ENCODE peak calls at places on chromosomes 3 and 15, in five cellular contexts. One of them, this sample, is unnamed.
A peak's percentile ranks its signal among the peaks of the same experiment; 100 is the strongest.

GRCh38 chr3:62293051-62293780 is 80.1 kb downstream of the FEZF2 start:
- DNase-seq in Peyer's patch: no peak
- DNase-seq in upper lobe of right lung: no peak
- DNase-seq in lower lobe of right lung: no peak
- DNase-seq in K562: no peak
- DNase-seq in this sample: no peak

GRCh38 chr3:89877230-89877629 is 769.8 kb downstream of the EPHA3 start:
- DNase-seq in Peyer's patch: no peak
- DNase-seq in upper lobe of right lung: no peak
- DNase-seq in lower lobe of right lung: peak; percentile 25
- DNase-seq in K562: no peak
- DNase-seq in this sample: no peak

GRCh38 chr15:31083394-31083790 is 18.1 kb downstream of the TRPM1 start:
- DNase-seq in Peyer's patch: no peak
- DNase-seq in upper lobe of right lung: no peak
- DNase-seq in lower lobe of right lung: peak; percentile 55
- DNase-seq in K562: no peak
- DNase-seq in this sample: no peak

GRCh38 chr15:95682129-95682528 is 648.4 kb upstream of the NR2F2 start:
- DNase-seq in Peyer's patch: no peak
- DNase-seq in upper lobe of right lung: no peak
- DNase-seq in lower lobe of right lung: no peak
- DNase-seq in K562: no peak
- DNase-seq in this sample: no peak

GRCh38 chr15:71549697-71550096 is 260.7 kb upstream of the NR2E3 start:
- DNase-seq in Peyer's patch: no peak
- DNase-seq in upper lobe of right lung: no peak
- DNase-seq in lower lobe of right lung: no peak
- DNase-seq in K562: no peak
- DNase-seq in this sample: peak; percentile 63

GRCh38 chr3:185632996-185633395 is 46.9 kb downstream of the SENP2 start:
- DNase-seq in Peyer's patch: no peak
- DNase-seq in upper lobe of right lung: no peak
- DNase-seq in lower lobe of right lung: no peak
- DNase-seq in K562: no peak
- DNase-seq in this sample: no peak

GRCh38 chr3:151918253-151919029 is 45.0 kb downstream of the SUCNR1 start:
- DNase-seq in Peyer's patch: no peak
- DNase-seq in upper lobe of right lung: no peak
- DNase-seq in lower lobe of right lung: no peak
- DNase-seq in K562: peak; percentile 9
- DNase-seq in this sample: no peak

GRCh38 chr3:162171970-162172369 is 675.4 kb downstream of the OTOL1 start:
- DNase-seq in Peyer's patch: no peak
- DNase-seq in upper lobe of right lung: no peak
- DNase-seq in lower lobe of right lung: no peak
- DNase-seq in K562: no peak
- DNase-seq in this sample: no peak

GRCh38 chr3:175479175-175479574 is 620.0 kb downstream of the NAALADL2 start:
- DNase-seq in Peyer's patch: no peak
- DNase-seq in upper lobe of right lung: no peak
- DNase-seq in lower lobe of right lung: no peak
- DNase-seq in K562: no peak
- DNase-seq in this sample: no peak

GRCh38 chr15:99170476-99171065 is 65.7 kb downstream of the SYNM start:
- DNase-seq in Peyer's patch: no peak
- DNase-seq in upper lobe of right lung: no peak
- DNase-seq in lower lobe of right lung: no peak
- DNase-seq in K562: no peak
- DNase-seq in this sample: no peak

GRCh38 chr15:82653483-82653882 is 6.3 kb upstream of the CPEB1 start:
- DNase-seq in Peyer's patch: no peak
- DNase-seq in upper lobe of right lung: no peak
- DNase-seq in lower lobe of right lung: no peak
- DNase-seq in K562: no peak
- DNase-seq in this sample: no peak

GRCh38 chr3:36868614-36869436 is 76.0 kb downstream of the TRANK1 start:
- DNase-seq in Peyer's patch: no peak
- DNase-seq in upper lobe of right lung: no peak
- DNase-seq in lower lobe of right lung: no peak
- DNase-seq in K562: peak; percentile 71
- DNase-seq in this sample: peak; percentile 48

GRCh38 chr3:46990573-46991374 is 11.3 kb downstream of the NBEAL2 start:
- DNase-seq in Peyer's patch: no peak
- DNase-seq in upper lobe of right lung: peak; percentile 85
- DNase-seq in lower lobe of right lung: peak; percentile 79
- DNase-seq in K562: no peak
- DNase-seq in this sample: no peak

GRCh38 chr3:14369675-14370669 is 32.4 kb upstream of the SLC6A6 start:
- DNase-seq in Peyer's patch: peak; percentile 80
- DNase-seq in upper lobe of right lung: peak; percentile 77
- DNase-seq in lower lobe of right lung: peak; percentile 69
- DNase-seq in K562: peak; percentile 48
- DNase-seq in this sample: no peak

GRCh38 chr15:64464271-64465005 is 4.1 kb downstream of the ZNF609 start:
- DNase-seq in Peyer's patch: no peak
- DNase-seq in upper lobe of right lung: no peak
- DNase-seq in lower lobe of right lung: no peak
- DNase-seq in K562: no peak
- DNase-seq in this sample: no peak

GRCh38 chr3:13801361-13802214 is 78.3 kb downstream of the WNT7A start:
- DNase-seq in Peyer's patch: no peak
- DNase-seq in upper lobe of right lung: peak; percentile 31
- DNase-seq in lower lobe of right lung: no peak
- DNase-seq in K562: no peak
- DNase-seq in this sample: no peak

GRCh38 chr3:168973897-168974296 is 689.6 kb downstream of the MECOM start:
- DNase-seq in Peyer's patch: no peak
- DNase-seq in upper lobe of right lung: no peak
- DNase-seq in lower lobe of right lung: no peak
- DNase-seq in K562: no peak
- DNase-seq in this sample: no peak

GRCh38 chr3:128878556-128879124 is 780 bp upstream of the ACAD9 start:
- DNase-seq in Peyer's patch: no peak
- DNase-seq in upper lobe of right lung: no peak
- DNase-seq in lower lobe of right lung: no peak
- DNase-seq in K562: no peak
- DNase-seq in this sample: no peak

GRCh38 chr15:75029378-75030022 is 6.1 kb downstream of the PPCDC start:
- DNase-seq in Peyer's patch: peak; percentile 92
- DNase-seq in upper lobe of right lung: peak; percentile 94
- DNase-seq in lower lobe of right lung: peak; percentile 95
- DNase-seq in K562: peak; percentile 82
- DNase-seq in this sample: peak; percentile 94

GRCh38 chr15:74432968-74433591 is 678 bp downstream of the SEMA7A start:
- DNase-seq in Peyer's patch: peak; percentile 56
- DNase-seq in upper lobe of right lung: no peak
- DNase-seq in lower lobe of right lung: no peak
- DNase-seq in K562: peak; percentile 48
- DNase-seq in this sample: no peak

GRCh38 chr3:196707566-196707965 is 4.5 kb downstream of the CEP19 start:
- DNase-seq in Peyer's patch: no peak
- DNase-seq in upper lobe of right lung: no peak
- DNase-seq in lower lobe of right lung: no peak
- DNase-seq in K562: no peak
- DNase-seq in this sample: no peak

GRCh38 chr3:156682491-156682890 is 8.1 kb downstream of the TIPARP start:
- DNase-seq in Peyer's patch: no peak
- DNase-seq in upper lobe of right lung: no peak
- DNase-seq in lower lobe of right lung: no peak
- DNase-seq in K562: no peak
- DNase-seq in this sample: no peak

GRCh38 chr3:185912929-185913901 is 24.6 kb downstream of the TRA2B start:
- DNase-seq in Peyer's patch: no peak
- DNase-seq in upper lobe of right lung: no peak
- DNase-seq in lower lobe of right lung: no peak
- DNase-seq in K562: no peak
- DNase-seq in this sample: no peak

GRCh38 chr3:42023380-42023779 is 61.5 kb upstream of the ULK4 start:
- DNase-seq in Peyer's patch: no peak
- DNase-seq in upper lobe of right lung: no peak
- DNase-seq in lower lobe of right lung: no peak
- DNase-seq in K562: peak; percentile 33
- DNase-seq in this sample: no peak

GRCh38 chr3:31132132-31132769 is 237.8 kb upstream of the GADL1 start:
- DNase-seq in Peyer's patch: no peak
- DNase-seq in upper lobe of right lung: no peak
- DNase-seq in lower lobe of right lung: no peak
- DNase-seq in K562: no peak
- DNase-seq in this sample: no peak

GRCh38 chr3:61936344-61936937 is 375.1 kb downstream of the PTPRG start:
- DNase-seq in Peyer's patch: no peak
- DNase-seq in upper lobe of right lung: no peak
- DNase-seq in lower lobe of right lung: no peak
- DNase-seq in K562: peak; percentile 38
- DNase-seq in this sample: no peak

GRCh38 chr15:51649659-51650521 is 27.3 kb upstream of the DMXL2 start:
- DNase-seq in Peyer's patch: no peak
- DNase-seq in upper lobe of right lung: no peak
- DNase-seq in lower lobe of right lung: no peak
- DNase-seq in K562: peak; percentile 54
- DNase-seq in this sample: no peak
- TF ChIP-seq CTCF in Peyer's patch: peak; percentile 37
- TF ChIP-seq CTCF in upper lobe of right lung: peak; percentile 81
- TF ChIP-seq CTCF in lower lobe of right lung: peak; percentile 76
- TF ChIP-seq CTCF in K562: peak; percentile 74
- TF ChIP-seq CTCF in this sample: peak; percentile 75

GRCh38 chr3:107975529-107976203 is 115.2 kb downstream of the CD47 start:
- DNase-seq in Peyer's patch: no peak
- DNase-seq in upper lobe of right lung: no peak
- DNase-seq in lower lobe of right lung: no peak
- DNase-seq in K562: no peak
- DNase-seq in this sample: no peak
- H3K27ac ChIP-seq in Peyer's patch: no peak overlapping the region
- H3K27ac ChIP-seq in upper lobe of right lung: no peak overlapping the region
- H3K27ac ChIP-seq in lower lobe of right lung: no peak overlapping the region
- H3K27ac ChIP-seq in K562: no peak overlapping the region
- H3K27ac ChIP-seq in this sample: no peak overlapping the region

GRCh38 chr3:7632305-7632704 is 771.4 kb downstream of the GRM7 start:
- DNase-seq in Peyer's patch: no peak
- DNase-seq in upper lobe of right lung: no peak
- DNase-seq in lower lobe of right lung: no peak
- DNase-seq in K562: no peak
- DNase-seq in this sample: no peak

GRCh38 chr3:7630351-7630911 is 769.5 kb downstream of the GRM7 start:
- DNase-seq in Peyer's patch: no peak
- DNase-seq in upper lobe of right lung: no peak
- DNase-seq in lower lobe of right lung: no peak
- DNase-seq in K562: no peak
- DNase-seq in this sample: no peak

DNA sequence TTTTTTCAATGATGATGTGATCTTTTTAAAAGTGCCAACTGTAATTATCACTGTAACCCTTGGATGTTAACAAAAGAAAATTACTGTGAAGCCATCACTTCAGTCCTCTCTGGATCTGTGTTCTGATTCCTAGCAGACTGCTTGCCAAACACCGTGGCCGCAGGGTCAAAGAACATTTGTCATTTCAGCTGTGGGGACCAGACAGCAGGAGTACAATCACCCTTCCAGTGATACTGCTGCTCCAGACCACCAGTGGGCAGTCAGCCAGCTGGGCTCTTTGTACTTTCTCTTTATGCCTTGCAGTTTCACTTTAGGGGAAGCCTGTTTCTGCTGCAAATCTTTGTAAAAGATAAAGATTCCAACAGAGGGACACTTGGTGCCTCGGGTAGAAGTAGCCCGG is 770.0 kb downstream of the GRM7 start:
- DNase-seq in Peyer's patch: no peak
- DNase-seq in upper lobe of right lung: no peak
- DNase-seq in lower lobe of right lung: peak; percentile 48
- DNase-seq in K562: no peak
- DNase-seq in this sample: peak; percentile 28
- TF ChIP-seq CTCF in Peyer's patch: no peak
- TF ChIP-seq CTCF in upper lobe of right lung: no peak
- TF ChIP-seq CTCF in lower lobe of right lung: no peak
- TF ChIP-seq CTCF in K562: no peak
- TF ChIP-seq CTCF in this sample: no peak

GRCh38 chr3:3157484-3157883 is 22.0 kb downstream of the CRBN start:
- DNase-seq in Peyer's patch: no peak
- DNase-seq in upper lobe of right lung: no peak
- DNase-seq in lower lobe of right lung: no peak
- DNase-seq in K562: no peak
- DNase-seq in this sample: no peak

GRCh38 chr3:3165650-3166049 is 13.8 kb downstream of the CRBN start:
- DNase-seq in Peyer's patch: no peak
- DNase-seq in upper lobe of right lung: no peak
- DNase-seq in lower lobe of right lung: no peak
- DNase-seq in K562: no peak
- DNase-seq in this sample: no peak

GRCh38 chr3:3165241-3165640 is 14.2 kb downstream of the CRBN start:
- DNase-seq in Peyer's patch: no peak
- DNase-seq in upper lobe of right lung: no peak
- DNase-seq in lower lobe of right lung: no peak
- DNase-seq in K562: no peak
- DNase-seq in this sample: no peak

GRCh38 chr3:3154879-3155610 is 24.4 kb downstream of the CRBN start:
- DNase-seq in Peyer's patch: no peak
- DNase-seq in upper lobe of right lung: no peak
- DNase-seq in lower lobe of right lung: no peak
- DNase-seq in K562: no peak
- DNase-seq in this sample: no peak

GRCh38 chr3:3160826-3161225 is 18.7 kb downstream of the CRBN start:
- DNase-seq in Peyer's patch: no peak
- DNase-seq in upper lobe of right lung: no peak
- DNase-seq in lower lobe of right lung: no peak
- DNase-seq in K562: no peak
- DNase-seq in this sample: no peak
- H3K27ac ChIP-seq in Peyer's patch: no peak overlapping the region
- H3K27ac ChIP-seq in upper lobe of right lung: no peak overlapping the region
- H3K27ac ChIP-seq in lower lobe of right lung: no peak overlapping the region
- H3K27ac ChIP-seq in K562: no peak overlapping the region
- H3K27ac ChIP-seq in this sample: no peak overlapping the region

DNA sequence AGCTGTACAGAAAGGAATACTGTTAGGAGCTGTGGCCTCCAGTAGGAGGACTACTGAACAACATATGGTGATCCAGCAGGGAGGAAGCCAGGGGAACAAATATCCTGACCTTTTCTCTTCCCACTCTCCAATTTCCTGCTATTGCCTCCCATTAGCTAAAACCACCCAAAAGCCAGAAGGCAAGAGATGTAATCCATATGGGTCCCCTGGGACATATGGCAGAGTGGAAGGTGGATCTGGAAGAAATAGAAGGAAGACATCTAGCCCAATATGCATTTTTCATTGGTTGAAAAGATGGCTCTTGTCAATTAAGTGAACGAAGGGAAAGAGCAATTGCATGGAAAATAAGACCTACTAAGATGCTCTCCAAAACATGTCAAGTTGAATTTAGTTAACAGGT is 167.2 kb downstream of the CNTN3 start:
- DNase-seq in Peyer's patch: no peak
- DNase-seq in upper lobe of right lung: no peak
- DNase-seq in lower lobe of right lung: no peak
- DNase-seq in K562: no peak
- DNase-seq in this sample: no peak
- TF ChIP-seq CTCF in Peyer's patch: no peak
- TF ChIP-seq CTCF in upper lobe of right lung: no peak
- TF ChIP-seq CTCF in lower lobe of right lung: no peak
- TF ChIP-seq CTCF in K562: no peak
- TF ChIP-seq CTCF in this sample: no peak